ENCODE peak calls at places on chromosomes 2 and 18, in five cellular contexts. E is lung, A is mesendoderm, W is heart left ventricle, O is substantia nigra. U is an unnamed sample.

GRCh38 chr2:231985823-231986261 is 24.3 kb downstream of the DIS3L2 start:
- DNase-seq in O (no peak), E (no peak), W (no peak), A (peak; percentile 51), U (no peak)

GRCh38 chr2:200306969-200307811 is 697 bp downstream of the SPATS2L start:
- DNase-seq in O (peak; percentile 13), W (peak; percentile 61), E (peak; percentile 32), A (no peak), U (no peak)

GRCh38 chr2:61520261-61520660 is 17.9 kb downstream of the XPO1 start:
- DNase-seq in A (no peak), E (no peak), O (no peak), W (no peak), U (no peak)

GRCh38 chr18:9755603-9756002 is 47.5 kb downstream of the RAB31 start:
- DNase-seq in A (no peak), O (no peak), W (no peak), E (no peak), U (no peak)

GRCh38 chr2:121008978-121009377 is 273.3 kb downstream of the GLI2 start:
- DNase-seq in O (no peak), W (no peak), A (peak; percentile 57), E (peak; percentile 18), U (no peak)

GRCh38 chr2:11069566-11070185 is 85.6 kb upstream of the SLC66A3 start:
- DNase-seq in O (no peak), W (no peak), A (no peak), E (peak; percentile 10), U (no peak)

GRCh38 chr18:44801796-44802195 is 121.1 kb downstream of the SETBP1 start:
- DNase-seq in O (no peak), E (no peak), W (no peak), A (no peak), U (no peak)

GRCh38 chr18:69725009-69725408 is 222.7 kb downstream of the CD226 start:
- DNase-seq in A (no peak), W (no peak), E (no peak), O (no peak), U (no peak)

GRCh38 chr2:7428444-7429204 is 511.4 kb downstream of the RNF144A start:
- DNase-seq in A (no peak), O (no peak), E (no peak), W (no peak), U (no peak)

GRCh38 chr2:203786912-203787311 is 80.5 kb downstream of the CD28 start:
- DNase-seq in O (no peak), A (no peak), E (no peak), W (peak; percentile 50), U (no peak)

GRCh38 chr2:86029873-86030272 is 75.8 kb downstream of the POLR1A start:
- DNase-seq in A (no peak), E (no peak), W (no peak), O (no peak), U (no peak)

GRCh38 chr2:224910535-224910934 is 131.7 kb downstream of the DOCK10 start:
- DNase-seq in A (peak; percentile 14), E (no peak), W (no peak), O (no peak), U (no peak)

GRCh38 chr18:46393230-46393629 is 263.8 kb downstream of the LOXHD1 start:
- DNase-seq in W (no peak), E (no peak), A (peak; percentile 60), O (no peak), U (no peak)

GRCh38 chr2:181904022-181904632 is 12.6 kb downstream of the ITPRID2 start:
- DNase-seq in A (peak; percentile 51), O (no peak), W (no peak), E (no peak), U (no peak)

GRCh38 chr2:39521876-39522517 is 84.9 kb upstream of the MAP4K3 start:
- DNase-seq in A (no peak), W (no peak), E (no peak), O (no peak), U (no peak)

GRCh38 chr2:120761164-120761861 is 25.6 kb downstream of the GLI2 start:
- DNase-seq in E (no peak), A (no peak), W (no peak), O (no peak), U (no peak)

GRCh38 chr18:61635901-61636528 is 256.8 kb downstream of the RNF152 start:
- DNase-seq in A (peak; percentile 81), O (peak; percentile 4), W (peak; percentile 55), E (peak; percentile 50), U (no peak)

GRCh38 chr2:85906748-85907147 is 18.0 kb upstream of the ST3GAL5 start:
- DNase-seq in W (no peak), A (no peak), E (no peak), O (no peak), U (no peak)

GRCh38 chr18:26022585-26022984 is 67.8 kb downstream of the SS18 start:
- DNase-seq in O (no peak), W (no peak), A (peak; percentile 35), E (no peak), U (no peak)

GRCh38 chr2:191748050-191748449 is 70.1 kb downstream of the NABP1 start:
- DNase-seq in E (no peak), A (no peak), O (no peak), W (no peak), U (no peak)

GRCh38 chr2:182499706-182500470 is 73.1 kb upstream of the PDE1A start:
- DNase-seq in A (no peak), W (peak; percentile 20), E (no peak), O (no peak), U (no peak)

GRCh38 chr2:233950078-233950825 is 33.1 kb downstream of the TRPM8 start:
- DNase-seq in E (no peak), A (no peak), W (no peak), O (no peak), U (no peak)

GRCh38 chr2:55112229-55113016 is 62.2 kb upstream of the RTN4 start:
- DNase-seq in E (no peak), A (no peak), O (peak; percentile 76), W (peak; percentile 87), U (no peak)

GRCh38 chr2:74026674-74027294 is 42.1 kb downstream of the TET3 start:
- DNase-seq in E (no peak), A (peak; percentile 65), O (no peak), W (no peak), U (no peak)

GRCh38 chr2:19807866-19808265 is 93.9 kb downstream of the TTC32 start:
- DNase-seq in E (no peak), W (no peak), A (no peak), O (no peak), U (no peak)

GRCh38 chr18:30987479-30988241 is 54.9 kb downstream of the DSC3 start:
- DNase-seq in A (no peak), W (no peak), O (no peak), E (peak; percentile 75), U (no peak)

GRCh38 chr2:21041462-21041861 is 2.4 kb downstream of the APOB start:
- DNase-seq in W (no peak), O (no peak), E (no peak), A (no peak), U (no peak)

GRCh38 chr2:224869601-224870000 is 153.4 kb upstream of the CCDC195 start:
- DNase-seq in A (no peak), E (no peak), O (no peak), W (no peak), U (no peak)

GRCh38 chr2:151916632-151917031 is 88.4 kb upstream of the ARL5A start:
- DNase-seq in W (no peak), O (no peak), A (no peak), E (no peak), U (no peak)

GRCh38 chr18:58117685-58118403 is 73.8 kb downstream of the NEDD4L start:
- DNase-seq in E (peak; percentile 79), A (no peak), W (no peak), O (no peak), U (no peak)

GRCh38 chr2:39648574-39648973 is 17.1 kb upstream of the TMEM178A start:
- DNase-seq in W (no peak), O (no peak), A (no peak), E (no peak), U (no peak)

DNA sequence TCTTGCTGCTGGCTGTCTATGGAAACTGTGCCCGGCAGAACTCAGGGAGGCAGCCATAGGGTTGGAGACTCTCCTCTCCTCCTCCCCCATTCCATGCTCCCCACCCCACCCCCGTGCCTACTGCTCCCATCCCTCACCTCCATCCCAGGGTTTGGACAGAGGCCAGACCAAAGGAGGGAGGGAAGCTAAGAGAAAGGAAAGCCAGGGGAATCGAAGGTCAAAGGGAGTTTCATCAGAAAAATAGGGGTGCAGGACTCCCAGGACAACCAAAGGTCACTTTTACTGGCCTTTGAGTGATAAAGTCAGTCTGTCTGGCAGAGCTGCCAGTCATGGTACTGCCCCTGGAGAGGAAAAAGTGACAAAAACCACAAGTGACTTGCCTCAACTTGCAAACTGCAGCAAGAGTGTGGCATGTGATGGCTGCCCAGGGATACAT is 187.3 kb upstream of the CTAGE1 start:
- DNase-seq in W (no peak), E (no peak), O (no peak), A (no peak), U (no peak)
- H3K27ac ChIP-seq in W (peak overlapping the region; percentile 75), E (peak overlapping the region; percentile 77), O (no peak overlapping the region), A (no peak overlapping the region), U (no peak overlapping the region)

DNA sequence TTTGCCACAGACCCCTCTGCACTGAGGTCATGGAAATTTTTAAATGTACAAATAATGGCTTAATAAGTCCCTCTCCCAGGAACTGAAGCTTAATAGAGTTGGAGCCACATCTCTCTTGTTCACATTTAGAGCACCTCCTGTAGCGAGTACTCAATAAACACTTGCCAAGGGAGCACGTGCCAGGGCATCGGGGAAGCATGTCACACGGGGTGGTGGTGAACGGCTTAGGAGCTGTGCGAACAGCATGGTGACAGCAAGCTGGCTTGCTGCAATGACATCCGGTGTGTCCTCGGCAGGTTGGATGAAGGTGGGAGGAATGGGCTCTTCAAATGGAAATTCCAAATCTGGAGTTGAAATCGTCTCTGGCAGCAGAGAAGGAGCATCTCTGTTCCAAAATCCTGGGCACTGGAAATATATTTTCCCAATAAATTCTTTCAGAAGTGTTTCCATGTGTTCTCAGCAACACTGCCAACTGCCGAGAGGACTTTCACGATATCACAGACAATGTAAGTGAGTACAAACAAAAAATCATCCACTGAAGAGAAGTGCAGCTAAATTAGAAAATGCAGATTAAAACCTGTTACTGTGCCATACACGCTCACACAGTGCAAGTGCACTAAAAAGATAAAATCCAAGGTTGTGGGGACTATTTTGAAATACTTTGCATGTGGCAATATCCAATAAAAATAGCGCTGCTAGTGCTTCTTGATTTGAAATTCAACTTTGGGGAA is 74.2 kb downstream of the GALR1 start:
- DNase-seq in O (no peak), A (no peak), E (no peak), W (peak; percentile 43), U (no peak)
- H3K27ac ChIP-seq in O (no peak overlapping the region), A (no peak overlapping the region), E (no peak overlapping the region), W (no peak overlapping the region), U (no peak overlapping the region)

GRCh38 chr2:239059854-239060253 is 212.0 kb downstream of the TWIST2 start:
- DNase-seq in E (no peak), A (no peak), W (no peak), O (no peak), U (no peak)
- H3K27ac ChIP-seq in E (no peak overlapping the region), A (no peak overlapping the region), W (no peak overlapping the region), O (no peak overlapping the region), U (no peak overlapping the region)

GRCh38 chr18:34880882-34881852 is 160.0 kb upstream of the MAPRE2 start:
- DNase-seq in O (no peak), W (no peak), E (no peak), A (no peak), U (no peak)

GRCh38 chr18:34886162-34886561 is 155.1 kb upstream of the MAPRE2 start:
- DNase-seq in W (no peak), A (no peak), E (no peak), O (no peak), U (no peak)

GRCh38 chr18:34875150-34875549 is 165.1 kb downstream of the DTNA start:
- DNase-seq in E (no peak), W (no peak), A (no peak), O (no peak), U (no peak)

GRCh38 chr18:34884456-34884855 is 156.8 kb upstream of the MAPRE2 start:
- DNase-seq in A (no peak), O (no peak), W (no peak), E (no peak), U (no peak)

GRCh38 chr18:34880403-34880802 is 160.8 kb upstream of the MAPRE2 start:
- DNase-seq in E (no peak), A (no peak), O (no peak), W (no peak), U (no peak)
- H3K27ac ChIP-seq in E (no peak overlapping the region), A (no peak overlapping the region), O (no peak overlapping the region), W (peak overlapping the region; percentile 77), U (no peak overlapping the region)

U was measured in CD8-positive, alpha-beta T cell.